ENCODE peak calls at places on chromosomes 6 and 20, in eight cellular contexts. L is GM19239, N is nephron progenitor cell, Y is NCI-H2081, A is NB4, C is EL, Z is T1000, U is gastrocnemius medialis. I is an unnamed sample.

GRCh38 chr6:5817869-5818268 is 188.9 kb downstream of the NRN1 start:
- DNase-seq in Y (no peak), A (no peak), L (no peak), C (no peak), U (no peak), N (no peak), Z (no peak), I (no peak)

GRCh38 chr6:35051393-35051792 is 89.7 kb downstream of the TCP11 start:
- DNase-seq in Y (peak), A (no peak), Z (no peak), C (no peak), N (no peak), L (no peak), U (no peak), I (no peak)

GRCh38 chr20:43189614-43190331 is at the start of gene PTPRT:
- DNase-seq in A (no peak), Y (no peak), C (no peak), Z (no peak), U (no peak), N (peak), L (no peak), I (no peak)

GRCh38 chr20:51467971-51468626 is 74.4 kb downstream of the NFATC2 start:
- DNase-seq in C (no peak), L (no peak), N (no peak), U (no peak), Z (no peak), A (no peak), Y (no peak), I (no peak)

GRCh38 chr20:45012682-45013302 is 46.5 kb downstream of the STK4 start:
- DNase-seq in L (no peak), U (no peak), C (peak), Y (no peak), Z (no peak), N (no peak), A (no peak), I (peak)

GRCh38 chr20:10625641-10626040 is 48.2 kb downstream of the JAG1 start:
- DNase-seq in Y (no peak), U (no peak), Z (no peak), A (no peak), C (peak), L (no peak), N (no peak), I (no peak)

GRCh38 chr6:74166849-74167248 is 470.8 kb downstream of the CD109 start:
- DNase-seq in U (no peak), C (no peak), N (no peak), A (no peak), Z (no peak), Y (no peak), L (no peak), I (no peak)

GRCh38 chr6:9334979-9335378 is 899.6 kb upstream of the SLC35B3 start:
- DNase-seq in U (no peak), A (no peak), L (no peak), N (no peak), Y (no peak), C (peak), Z (no peak), I (no peak)

GRCh38 chr6:16238057-16238657 is at the start of gene GMPR:
- DNase-seq in A (peak), Y (peak), U (peak), L (peak), Z (no peak), C (peak), N (peak), I (peak)

GRCh38 chr6:105688573-105688972 is 285.7 kb upstream of the PREP start:
- DNase-seq in L (no peak), C (no peak), Y (no peak), Z (no peak), U (no peak), N (no peak), A (no peak), I (no peak)

GRCh38 chr6:125826695-125827463 is 36.1 kb downstream of the NCOA7 start:
- DNase-seq in A (no peak), Z (no peak), U (no peak), N (no peak), Y (no peak), L (no peak), C (no peak), I (no peak)

GRCh38 chr6:24545691-24546090 is 50.9 kb downstream of the ALDH5A1 start:
- DNase-seq in N (no peak), U (no peak), Z (no peak), C (no peak), A (no peak), Y (no peak), L (no peak), I (no peak)

GRCh38 chr6:119308048-119308570 is 41.5 kb downstream of the MAN1A1 start:
- DNase-seq in U (no peak), N (no peak), L (no peak), Y (no peak), A (peak), Z (no peak), C (peak), I (no peak)

GRCh38 chr6:125558451-125558850 is 191.0 kb upstream of the HEY2 start:
- DNase-seq in L (no peak), U (no peak), N (peak), Z (no peak), A (no peak), C (no peak), Y (no peak), I (peak)

GRCh38 chr20:63278661-63279060 is 6.0 kb downstream of the ARFGAP1 start:
- DNase-seq in Y (no peak), U (no peak), Z (no peak), C (no peak), A (no peak), L (no peak), N (no peak), I (no peak)

GRCh38 chr20:38514947-38515346 is 42.3 kb downstream of the RALGAPB start:
- DNase-seq in L (no peak), A (no peak), Z (no peak), C (no peak), U (no peak), Y (no peak), N (no peak), I (no peak)

GRCh38 chr6:34284563-34285545 is 36.0 kb upstream of the SMIM29 start:
- DNase-seq in U (peak), N (no peak), L (no peak), A (peak), C (peak), Y (no peak), Z (no peak), I (no peak)

GRCh38 chr20:37350655-37351574 is 5.0 kb downstream of the SRC start:
- DNase-seq in Y (no peak), L (no peak), U (no peak), Z (no peak), N (no peak), C (no peak), A (no peak), I (no peak)

GRCh38 chr6:92715991-92716390 is 703.4 kb downstream of the EPHA7 start:
- DNase-seq in N (no peak), Y (no peak), U (no peak), Z (no peak), L (no peak), A (no peak), C (no peak), I (no peak)

I was measured in SJCRH30.